ENCODE peak calls at places on chromosome 6, in seven cellular contexts. J, N, U, R, Z, X and D are unnamed samples.

GRCh38 chr6:168440520-168441433 is at the start of gene SMOC2:
- DNase-seq in R (peak; percentile 46), N (no peak), X (no peak), U (no peak), J (no peak), Z (no peak), D (no peak)

GRCh38 chr6:133136177-133136896 is 104.8 kb upstream of the EYA4 start:
- DNase-seq in Z (no peak), R (no peak), X (no peak), U (no peak), N (no peak), J (no peak), D (no peak)

GRCh38 chr6:129115491-129115890 is 232.6 kb downstream of the LAMA2 start:
- DNase-seq in R (no peak), U (no peak), N (no peak), J (no peak), Z (no peak), X (no peak), D (no peak)

GRCh38 chr6:105482227-105482839 is 79.5 kb upstream of the PREP start:
- DNase-seq in U (peak; percentile 28), Z (no peak), J (peak; percentile 78), X (no peak), R (peak; percentile 21), N (no peak), D (no peak)

GRCh38 chr6:106360989-106361430 is 493 bp downstream of the CRYBG1 start:
- DNase-seq in N (no peak), R (peak; percentile 12), J (no peak), Z (peak; percentile 16), X (no peak), U (peak; percentile 23), D (peak; percentile 49)

GRCh38 chr6:147077251-147077650 is 127.0 kb upstream of the STXBP5 start:
- DNase-seq in J (no peak), R (no peak), N (no peak), X (no peak), U (no peak), Z (peak; percentile 56), D (no peak)

GRCh38 chr6:138989098-138989983 is 1.3 kb upstream of the REPS1 start:
- DNase-seq in X (no peak), U (no peak), Z (no peak), R (no peak), J (no peak), N (no peak), D (no peak)

GRCh38 chr6:152273638-152274037 is 363.5 kb downstream of the SYNE1 start:
- DNase-seq in N (no peak), U (no peak), J (peak; percentile 26), R (peak; percentile 32), Z (no peak), X (no peak), D (peak; percentile 64)

GRCh38 chr6:56540950-56541600 is 101.6 kb downstream of the DST start:
- DNase-seq in N (no peak), Z (no peak), J (no peak), U (no peak), X (no peak), R (no peak), D (no peak)

GRCh38 chr6:74166849-74167248 is 470.8 kb downstream of the CD109 start:
- DNase-seq in R (no peak), J (no peak), N (no peak), Z (no peak), U (no peak), X (no peak), D (no peak)

GRCh38 chr6:7671076-7671475 is 54.8 kb upstream of the BMP6 start:
- DNase-seq in J (peak; percentile 48), Z (no peak), U (no peak), X (no peak), R (no peak), N (peak; percentile 61), D (no peak)

GRCh38 chr6:31576897-31577341 is 1.6 kb downstream of the TNF start:
- DNase-seq in X (no peak), J (no peak), Z (no peak), R (no peak), U (no peak), N (no peak), D (no peak)

GRCh38 chr6:82144852-82145332 is 102.7 kb downstream of the IBTK start:
- DNase-seq in U (no peak), X (no peak), J (peak; percentile 82), R (peak; percentile 32), Z (peak; percentile 64), N (peak; percentile 92), D (peak; percentile 47)

GRCh38 chr6:170134077-170135040 is 156.5 kb downstream of the DLL1 start:
- DNase-seq in J (peak; percentile 67), R (no peak), X (no peak), U (peak; percentile 22), Z (no peak), N (no peak), D (no peak)